ENCODE peak calls at places on chromosome 1, in ten cellular contexts. S is adrenal gland, H is H1, P is heart left ventricle, U is tibial nerve, W is prostate gland, F is transverse colon, K is body of pancreas, L is HCT116, B is IMR-90. V is an unnamed sample.

GRCh38 chr1:58782308-58783089 is 1.3 kb downstream of the JUN start:
- DNase-seq in S (peak; percentile 59), H (peak; percentile 78), P (peak; percentile 56), U (peak; percentile 38), W (peak; percentile 49), F (peak; percentile 78), K (peak; percentile 71), L (no peak), B (peak; percentile 22), V (peak; percentile 56)

GRCh38 chr1:155218854-155219591 is 10.5 kb downstream of the MTX1 start:
- DNase-seq in S (no peak), H (peak; percentile 69), P (no peak), U (peak; percentile 84), W (peak; percentile 51), F (peak; percentile 51), K (peak; percentile 62), L (peak; percentile 71), B (peak; percentile 69), V (no peak)

GRCh38 chr1:214808845-214809460 is 206.0 kb downstream of the CENPF start:
- DNase-seq in S (no peak), H (no peak), P (no peak), U (no peak), W (no peak), F (no peak), K (no peak), L (peak; percentile 22), B (peak; percentile 62), V (no peak)

GRCh38 chr1:70499695-70500094 is 88.6 kb downstream of the CTH start:
- DNase-seq in S (no peak), H (no peak), P (no peak), U (no peak), W (no peak), F (no peak), K (no peak), L (no peak), B (no peak), V (no peak)

GRCh38 chr1:161082996-161083742 is 6.2 kb downstream of the NECTIN4 start:
- DNase-seq in S (peak; percentile 96), H (no peak), P (peak; percentile 85), U (peak; percentile 64), W (peak; percentile 91), F (peak; percentile 88), K (peak; percentile 98), L (peak; percentile 89), B (peak; percentile 92), V (peak; percentile 94)

GRCh38 chr1:224509881-224510280 is 75.3 kb upstream of the WDR26 start:
- DNase-seq in S (no peak), H (no peak), P (no peak), U (no peak), W (no peak), F (peak; percentile 23), K (no peak), L (no peak), B (peak; percentile 59), V (no peak)

GRCh38 chr1:231861541-231862481 is 235.2 kb downstream of the DISC1 start:
- DNase-seq in S (no peak), H (no peak), P (peak; percentile 61), U (no peak), W (peak; percentile 33), F (no peak), K (no peak), L (no peak), B (peak; percentile 67), V (no peak)

GRCh38 chr1:246597340-246597739 is 31.1 kb downstream of the CNST start:
- DNase-seq in S (peak; percentile 52), H (no peak), P (peak; percentile 85), U (no peak), W (no peak), F (peak; percentile 80), K (peak; percentile 66), L (no peak), B (peak; percentile 94), V (no peak)

GRCh38 chr1:18197299-18197698 is 89.7 kb downstream of the IGSF21 start:
- DNase-seq in S (no peak), H (no peak), P (no peak), U (no peak), W (no peak), F (no peak), K (no peak), L (no peak), B (no peak), V (no peak)

GRCh38 chr1:13619909-13620308 is 36.3 kb downstream of the PDPN start:
- DNase-seq in S (no peak), H (no peak), P (no peak), U (peak; percentile 34), W (peak; percentile 28), F (no peak), K (peak; percentile 14), L (no peak), B (no peak), V (no peak)

GRCh38 chr1:33143181-33143580 is 38.7 kb downstream of the TRIM62 start:
- DNase-seq in S (no peak), H (no peak), P (no peak), U (no peak), W (no peak), F (no peak), K (no peak), L (no peak), B (peak; percentile 68), V (no peak)

GRCh38 chr1:214475331-214475730 is 76.1 kb downstream of the PTPN14 start:
- DNase-seq in S (no peak), H (no peak), P (no peak), U (no peak), W (no peak), F (no peak), K (no peak), L (no peak), B (no peak), V (no peak)

GRCh38 chr1:1356796-1357401 is 1.5 kb downstream of the MXRA8 start:
- DNase-seq in S (peak; percentile 9), H (no peak), P (no peak), U (no peak), W (no peak), F (no peak), K (peak; percentile 18), L (no peak), B (no peak), V (no peak)

GRCh38 chr1:231248778-231249177 is 7.8 kb downstream of the GNPAT start:
- DNase-seq in S (no peak), H (no peak), P (no peak), U (no peak), W (no peak), F (no peak), K (no peak), L (no peak), B (peak; percentile 45), V (no peak)

GRCh38 chr1:26799479-26800133 is 11.9 kb downstream of the PIGV start:
- DNase-seq in S (peak; percentile 81), H (no peak), P (peak; percentile 89), U (no peak), W (peak; percentile 72), F (peak; percentile 42), K (no peak), L (peak; percentile 47), B (peak; percentile 81), V (peak; percentile 71)

GRCh38 chr1:166924829-166925541 is 48.9 kb upstream of the TADA1 start:
- DNase-seq in S (no peak), H (no peak), P (no peak), U (no peak), W (no peak), F (no peak), K (no peak), L (no peak), B (no peak), V (no peak)

DNA sequence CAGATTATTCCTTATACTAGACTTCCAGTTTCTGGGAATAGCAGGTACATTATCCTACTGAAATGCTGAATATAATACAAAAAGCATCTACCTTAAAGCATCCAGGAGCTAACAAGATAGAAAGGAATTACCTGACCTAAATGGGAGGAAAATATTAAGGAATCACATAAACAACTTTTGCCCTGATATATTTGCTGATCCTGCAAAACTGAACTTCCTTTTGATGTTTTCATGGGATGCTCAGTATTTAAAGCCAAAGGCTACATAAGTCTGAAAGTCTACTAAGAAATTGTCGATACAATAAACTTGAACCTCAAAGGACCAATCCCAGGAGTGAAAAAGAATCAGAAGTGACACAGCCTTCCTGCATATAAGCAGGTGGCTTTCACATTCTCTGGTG is 85.6 kb upstream of the C1orf21 start:
- DNase-seq in S (no peak), H (no peak), P (no peak), U (no peak), W (no peak), F (no peak), K (no peak), L (no peak), B (no peak), V (no peak)
- TF ChIP-seq POLR2A in S (no peak), H (no peak), P (no peak), U (no peak), W (no peak), F (no peak), K (no peak), L (no peak), B (no peak), V (no peak)

GRCh38 chr1:2951856-2952255 is 69.4 kb upstream of the ACTRT2 start:
- DNase-seq in S (no peak), H (no peak), P (peak; percentile 14), U (no peak), W (no peak), F (no peak), K (no peak), L (no peak), B (no peak), V (no peak)
- H3K27ac ChIP-seq in S (no peak overlapping the region), H (no peak overlapping the region), P (no peak overlapping the region), U (no peak overlapping the region), W (no peak overlapping the region), F (no peak overlapping the region), K (no peak overlapping the region), L (no peak overlapping the region), B (no peak overlapping the region), V (no peak overlapping the region)

GRCh38 chr1:109762821-109763645 is 690 bp downstream of the EPS8L3 start:
- DNase-seq in S (peak; percentile 9), H (no peak), P (no peak), U (no peak), W (no peak), F (peak; percentile 47), K (peak; percentile 6), L (no peak), B (peak; percentile 92), V (no peak)
- TF ChIP-seq POLR2A in S (no peak), H (no peak), P (no peak), U (no peak), W (no peak), F (no peak), K (no peak), L (no peak), B (no peak), V (no peak)

GRCh38 chr1:113768916-113769598 is 9.8 kb upstream of the PHTF1 start:
- DNase-seq in S (no peak), H (no peak), P (no peak), U (no peak), W (no peak), F (no peak), K (no peak), L (no peak), B (no peak), V (no peak)

GRCh38 chr1:113765306-113765705 is 6.0 kb upstream of the PHTF1 start:
- DNase-seq in S (no peak), H (no peak), P (no peak), U (no peak), W (no peak), F (no peak), K (no peak), L (no peak), B (peak; percentile 11), V (no peak)

GRCh38 chr1:113769599-113769970 is 10.3 kb upstream of the PHTF1 start:
- DNase-seq in S (no peak), H (no peak), P (no peak), U (no peak), W (no peak), F (no peak), K (no peak), L (no peak), B (no peak), V (no peak)

GRCh38 chr1:113770031-113770430 is 10.7 kb upstream of the PHTF1 start:
- DNase-seq in S (no peak), H (no peak), P (no peak), U (no peak), W (no peak), F (no peak), K (no peak), L (no peak), B (no peak), V (no peak)
- H3K27ac ChIP-seq in S (no peak overlapping the region), H (no peak overlapping the region), P (no peak overlapping the region), U (no peak overlapping the region), W (no peak overlapping the region), F (no peak overlapping the region), K (no peak overlapping the region), L (no peak overlapping the region), B (no peak overlapping the region), V (no peak overlapping the region)